ENCODE peak calls at places on chromosomes 7 and 10, in seven cellular contexts. M, S, A, O, L, Q and D are unnamed samples.

GRCh38 chr10:70996549-70996948 is 108.2 kb upstream of the PCBD1 start:
- DNase-seq in O (no peak), Q (no peak), S (no peak), L (no peak), A (no peak), M (no peak), D (no peak)

GRCh38 chr7:106767073-106767472 is 98.0 kb upstream of the PIK3CG start:
- DNase-seq in S (peak; percentile 31), Q (no peak), A (no peak), L (no peak), O (no peak), M (no peak), D (no peak)

GRCh38 chr7:121516791-121517305 is 120.7 kb upstream of the FAM3C start:
- DNase-seq in A (no peak), Q (no peak), L (no peak), S (no peak), O (no peak), M (no peak), D (no peak)

GRCh38 chr7:7335909-7336308 is 153.6 kb downstream of the C1GALT1 start:
- DNase-seq in A (no peak), S (no peak), O (no peak), Q (no peak), L (no peak), M (no peak), D (no peak)

GRCh38 chr10:122461729-122462532 is 578 bp downstream of the HTRA1 start:
- DNase-seq in S (no peak), Q (no peak), L (no peak), M (no peak), O (peak; percentile 36), A (no peak), D (peak; percentile 69)

GRCh38 chr10:125694874-125695273 is 11.9 kb upstream of the TEX36 start:
- DNase-seq in M (no peak), Q (peak; percentile 90), L (peak; percentile 38), A (no peak), O (no peak), S (peak; percentile 40), D (no peak)

GRCh38 chr10:69327463-69328345 is 49.4 kb downstream of the HK1 start:
- DNase-seq in L (no peak), S (peak; percentile 62), O (peak; percentile 68), M (peak; percentile 77), Q (no peak), A (peak; percentile 78), D (peak; percentile 79)

GRCh38 chr7:41538810-41539724 is 163.8 kb downstream of the INHBA start:
- DNase-seq in L (no peak), O (no peak), Q (no peak), M (no peak), A (no peak), S (peak; percentile 26), D (no peak)

GRCh38 chr7:100895956-100896742 is 461 bp upstream of the ACHE start:
- DNase-seq in Q (no peak), M (peak; percentile 21), O (peak; percentile 56), L (no peak), A (no peak), S (no peak), D (peak; percentile 65)

GRCh38 chr10:128218161-128218560 is 91.9 kb upstream of the MKI67 start:
- DNase-seq in Q (no peak), L (no peak), A (no peak), O (no peak), M (no peak), S (no peak), D (no peak)

GRCh38 chr10:45421231-45422097 is 47.4 kb downstream of the ALOX5 start:
- DNase-seq in S (no peak), L (no peak), M (no peak), Q (no peak), O (no peak), A (peak; percentile 70), D (peak; percentile 54)

GRCh38 chr7:103833401-103833800 is 156.1 kb downstream of the RELN start:
- DNase-seq in A (no peak), L (no peak), O (no peak), Q (no peak), S (no peak), M (no peak), D (no peak)

GRCh38 chr7:107874605-107875446 is 16.2 kb upstream of the DLD start:
- DNase-seq in Q (no peak), L (no peak), M (no peak), S (peak; percentile 64), A (peak; percentile 59), O (no peak), D (no peak)

GRCh38 chr7:37320140-37320839 is 128.4 kb downstream of the ELMO1 start:
- DNase-seq in M (no peak), A (no peak), S (no peak), Q (no peak), L (no peak), O (no peak), D (no peak)

GRCh38 chr7:152126741-152127140 is 101.3 kb downstream of the GALNT11 start:
- DNase-seq in Q (no peak), A (no peak), M (no peak), O (no peak), L (no peak), S (no peak), D (peak; percentile 54)

DNA sequence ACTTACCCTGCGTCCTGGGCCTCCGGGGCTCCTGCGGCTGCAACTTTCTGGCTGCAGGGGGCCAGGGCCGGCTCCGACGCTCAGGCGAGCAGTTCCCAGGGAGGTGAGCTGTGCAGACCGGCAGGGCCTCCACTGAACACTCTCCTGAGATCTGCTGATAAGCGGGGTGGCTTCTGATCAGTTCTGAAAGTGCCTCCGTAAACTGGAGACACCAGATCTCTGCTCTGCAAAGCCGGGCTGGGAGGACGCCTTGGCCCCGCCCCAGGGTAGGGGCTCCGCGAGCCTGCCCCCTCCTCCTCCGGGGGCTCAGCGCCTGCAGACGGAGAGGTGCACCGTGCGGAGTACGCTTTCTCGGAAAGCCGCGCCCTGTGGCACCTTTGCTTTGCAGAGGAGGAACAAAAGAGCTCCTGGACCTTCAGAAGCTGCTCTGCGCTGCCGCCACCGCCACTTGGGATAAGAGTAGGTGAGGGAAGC is 141.3 kb upstream of the VKORC1L1 start:
- DNase-seq in M (peak; percentile 18), Q (no peak), L (no peak), O (no peak), A (no peak), S (peak; percentile 16), D (no peak)
- H3K4me3 ChIP-seq in M (peak overlapping the region; percentile 57), Q (peak overlapping the region; percentile 41), L (no peak overlapping the region), O (no peak overlapping the region), A (no peak overlapping the region), S (peak overlapping the region; percentile 35), D (peak overlapping the region; percentile 4)

GRCh38 chr7:134089446-134089845 is 37.7 kb upstream of the LRGUK start:
- DNase-seq in O (no peak), A (no peak), S (no peak), M (no peak), L (no peak), Q (no peak), D (no peak)

GRCh38 chr7:134085315-134085714 is 41.8 kb upstream of the LRGUK start:
- DNase-seq in S (no peak), A (no peak), M (no peak), L (no peak), O (no peak), Q (no peak), D (no peak)

GRCh38 chr7:134084488-134085144 is 42.5 kb upstream of the LRGUK start:
- DNase-seq in M (no peak), O (no peak), S (no peak), Q (no peak), A (peak; percentile 44), L (no peak), D (no peak)

GRCh38 chr7:134086998-134087735 is 40.0 kb upstream of the LRGUK start:
- DNase-seq in A (no peak), Q (no peak), L (no peak), M (no peak), O (no peak), S (no peak), D (no peak)

GRCh38 chr7:134088199-134088598 is 38.9 kb upstream of the LRGUK start:
- DNase-seq in S (no peak), A (no peak), L (no peak), Q (no peak), O (no peak), M (no peak), D (no peak)
- H3K4me3 ChIP-seq in S (no peak overlapping the region), A (no peak overlapping the region), L (no peak overlapping the region), Q (no peak overlapping the region), O (no peak overlapping the region), M (no peak overlapping the region), D (no peak overlapping the region)

GRCh38 chr7:159112136-159113011 is 32.3 kb downstream of the VIPR2 start:
- DNase-seq in Q (no peak), L (no peak), S (no peak), M (no peak), A (no peak), O (peak; percentile 6), D (no peak)
- H3K4me3 ChIP-seq in Q (no peak overlapping the region), L (no peak overlapping the region), S (no peak overlapping the region), M (no peak overlapping the region), A (no peak overlapping the region), O (no peak overlapping the region), D (no peak overlapping the region)

GRCh38 chr10:29407280-29407858 is 118.5 kb downstream of the LYZL1 start:
- DNase-seq in Q (no peak), A (no peak), O (no peak), L (no peak), S (peak; percentile 23), M (no peak), D (no peak)

GRCh38 chr10:29411666-29412335 is 122.9 kb downstream of the LYZL1 start:
- DNase-seq in A (no peak), Q (no peak), O (no peak), M (no peak), L (no peak), S (no peak), D (no peak)

GRCh38 chr10:29409241-29410051 is 120.6 kb downstream of the LYZL1 start:
- DNase-seq in M (peak; percentile 82), O (peak; percentile 81), L (peak; percentile 8), S (peak; percentile 68), Q (no peak), A (peak; percentile 65), D (peak; percentile 91)

GRCh38 chr10:29412452-29413004 is 123.7 kb downstream of the LYZL1 start:
- DNase-seq in O (no peak), L (no peak), M (no peak), Q (no peak), S (no peak), A (no peak), D (no peak)

GRCh38 chr10:29408847-29409240 is 120.0 kb downstream of the LYZL1 start:
- DNase-seq in M (no peak), Q (no peak), A (no peak), O (no peak), L (no peak), S (no peak), D (no peak)
- H3K4me3 ChIP-seq in M (peak overlapping the region; percentile 81), Q (peak overlapping the region; percentile 97), A (peak overlapping the region; percentile 95), O (peak overlapping the region; percentile 87), L (peak overlapping the region; percentile 92), S (peak overlapping the region; percentile 78), D (peak overlapping the region; percentile 72)

DNA sequence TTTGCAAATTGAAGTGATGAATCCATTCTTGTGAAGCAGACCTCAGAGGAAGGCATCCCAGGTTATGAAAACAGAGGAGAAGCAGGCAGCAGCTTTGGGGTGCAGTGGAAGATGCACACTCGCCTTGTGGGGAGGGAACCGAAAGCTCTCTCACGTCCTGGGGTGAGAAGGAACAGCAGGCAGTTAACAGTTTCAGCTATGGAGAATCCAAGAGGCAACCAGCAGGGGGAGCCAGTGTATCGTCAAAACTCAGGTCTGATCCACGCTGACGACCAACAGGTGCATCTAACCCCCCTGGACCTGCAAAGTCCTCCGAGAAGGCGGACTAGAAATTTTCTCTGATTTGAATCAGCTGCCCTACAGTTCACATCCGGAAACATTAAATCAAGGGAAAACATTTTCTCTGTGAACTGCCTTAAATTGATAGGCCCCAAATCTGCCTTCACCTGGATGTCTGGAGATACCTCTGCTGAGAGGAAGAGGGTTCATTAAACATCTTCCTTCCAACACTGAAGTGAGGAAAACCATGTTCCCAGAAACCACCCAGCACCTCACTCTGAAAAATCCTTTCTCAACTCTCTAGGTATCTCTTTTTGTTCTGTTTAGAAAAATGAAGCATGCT is 139.0 kb upstream of the PFKP start:
- DNase-seq in L (peak; percentile 26), S (peak; percentile 44), Q (peak; percentile 1), A (peak; percentile 73), O (peak; percentile 43), M (peak; percentile 59), D (peak; percentile 70)
- H3K4me3 ChIP-seq in L (peak overlapping the region; percentile 23), S (no peak overlapping the region), Q (no peak overlapping the region), A (no peak overlapping the region), O (no peak overlapping the region), M (no peak overlapping the region), D (no peak overlapping the region)